ENCODE peak calls at places on chromosomes 3 and 15, in four cellular contexts. F, P, H and L are unnamed samples.

GRCh38 chr3:55690746-55691540 is 203.8 kb upstream of the WNT5A start:
- DNase-seq in P (no peak), H (peak), F (no peak), L (no peak)

GRCh38 chr15:26866298-26867198 is at the start of gene GABRA5:
- DNase-seq in P (no peak), H (no peak), F (no peak), L (peak)

GRCh38 chr3:67947808-67948508 is 293.5 kb upstream of the SUCLG2 start:
- DNase-seq in P (no peak), H (peak), F (peak), L (peak)

GRCh38 chr3:49470714-49471420 is 800 bp downstream of the DAG1 start:
- DNase-seq in H (no peak), F (no peak), P (no peak), L (no peak)

GRCh38 chr3:134462236-134463059 is 23.3 kb downstream of the ANAPC13 start:
- DNase-seq in F (no peak), H (no peak), P (no peak), L (no peak)

GRCh38 chr3:24368605-24369004 is 126.0 kb downstream of the THRB start:
- DNase-seq in F (no peak), H (no peak), P (no peak), L (no peak)

GRCh38 chr15:27854601-27855000 is 244.5 kb downstream of the OCA2 start:
- DNase-seq in P (no peak), H (no peak), F (no peak), L (no peak)

GRCh38 chr3:150227839-150228238 is 180.3 kb upstream of the TSC22D2 start:
- DNase-seq in F (peak), H (peak), P (peak), L (peak)

GRCh38 chr15:55357774-55358173 is 38.8 kb downstream of the PIGB start:
- DNase-seq in P (no peak), F (no peak), H (no peak), L (no peak)

GRCh38 chr3:50089603-50089945 is 855 bp downstream of the RBM5 start:
- DNase-seq in P (no peak), F (no peak), H (no peak), L (peak)

GRCh38 chr15:48370460-48370859 is 39.2 kb downstream of the DUT start:
- DNase-seq in P (no peak), F (no peak), H (no peak), L (no peak)

GRCh38 chr3:17828388-17828787 is 86.0 kb upstream of the TBC1D5 start:
- DNase-seq in P (no peak), F (no peak), H (no peak), L (no peak)

GRCh38 chr15:71743861-71744382 is 66.4 kb upstream of the NR2E3 start:
- DNase-seq in H (no peak), F (peak), P (peak), L (no peak)

GRCh38 chr3:37014620-37015019 is 21.3 kb downstream of the MLH1 start:
- DNase-seq in H (no peak), P (no peak), F (no peak), L (no peak)

GRCh38 chr3:49805884-49806701 is 3.0 kb downstream of the INKA1 start:
- DNase-seq in H (no peak), P (peak), F (no peak), L (no peak)

GRCh38 chr15:39979606-39980005 is 45.7 kb downstream of the EIF2AK4 start:
- DNase-seq in P (no peak), H (no peak), F (no peak), L (no peak)

GRCh38 chr15:72907733-72908132 is 124.2 kb upstream of the ADPGK start:
- DNase-seq in H (no peak), F (no peak), P (no peak), L (no peak)

GRCh38 chr3:192339214-192339613 is 388.1 kb downstream of the FGF12 start:
- DNase-seq in P (no peak), F (no peak), H (no peak), L (no peak)

GRCh38 chr15:47505712-47506542 is 211.4 kb upstream of the SEMA6D start:
- DNase-seq in H (no peak), F (no peak), P (no peak), L (no peak)

GRCh38 chr3:149555941-149556340 is 81.4 kb downstream of the TM4SF4 start:
- DNase-seq in F (no peak), H (no peak), P (no peak), L (no peak)

GRCh38 chr3:182292586-182292985 is 500.7 kb upstream of the ATP11B start:
- DNase-seq in F (no peak), H (no peak), P (no peak), L (no peak)

GRCh38 chr15:32881528-32881927 is 163.7 kb downstream of the GREM1 start:
- DNase-seq in P (no peak), H (no peak), F (no peak), L (no peak)

GRCh38 chr3:62373215-62373614 is at the start of gene FEZF2:
- DNase-seq in H (no peak), P (no peak), F (no peak), L (no peak)
- H3K4me3 ChIP-seq in H (peak), P (no peak), F (no peak), L (no peak)

GRCh38 chr3:173411288-173412064 is 13.9 kb downstream of the NLGN1 start:
- DNase-seq in F (peak), P (no peak), H (no peak), L (no peak)
- TF ChIP-seq CTCF in F (peak), P (no peak), H (no peak), L (peak)

GRCh38 chr15:74302821-74303359 is 64.6 kb downstream of the CYP11A1 start:
- DNase-seq in P (peak), F (peak), H (peak), L (peak)
- TF ChIP-seq PHF8 in P (no peak), F (no peak), H (no peak), L (no peak)

GRCh38 chr3:39149059-39149455 is 4.3 kb downstream of the CSRNP1 start:
- DNase-seq in P (no peak), H (no peak), F (no peak), L (no peak)

GRCh38 chr3:39149498-39150169 is 3.8 kb downstream of the CSRNP1 start:
- DNase-seq in H (no peak), F (no peak), P (no peak), L (no peak)

GRCh38 chr3:39150803-39151631 is 2.4 kb downstream of the CSRNP1 start:
- DNase-seq in P (peak), F (peak), H (no peak), L (peak)

GRCh38 chr3:39148116-39149058 is 5.0 kb downstream of the CSRNP1 start:
- DNase-seq in H (no peak), F (no peak), P (peak), L (no peak)

GRCh38 chr3:39150170-39150802 is 3.1 kb downstream of the CSRNP1 start:
- DNase-seq in H (no peak), P (no peak), F (no peak), L (no peak)
- H3K4me3 ChIP-seq in H (peak), P (peak), F (no peak), L (peak)

GRCh38 chr3:39222462-39222861 is 30.1 kb upstream of the XIRP1 start:
- DNase-seq in P (no peak), F (no peak), H (no peak), L (no peak)

GRCh38 chr3:39222939-39223338 is 30.5 kb upstream of the XIRP1 start:
- DNase-seq in F (no peak), H (no peak), P (no peak), L (no peak)

GRCh38 chr3:39220551-39221530 is 28.4 kb upstream of the XIRP1 start:
- DNase-seq in F (no peak), H (no peak), P (no peak), L (no peak)

GRCh38 chr3:39226106-39226741 is 33.8 kb upstream of the XIRP1 start:
- DNase-seq in H (no peak), F (no peak), P (no peak), L (no peak)

DNA sequence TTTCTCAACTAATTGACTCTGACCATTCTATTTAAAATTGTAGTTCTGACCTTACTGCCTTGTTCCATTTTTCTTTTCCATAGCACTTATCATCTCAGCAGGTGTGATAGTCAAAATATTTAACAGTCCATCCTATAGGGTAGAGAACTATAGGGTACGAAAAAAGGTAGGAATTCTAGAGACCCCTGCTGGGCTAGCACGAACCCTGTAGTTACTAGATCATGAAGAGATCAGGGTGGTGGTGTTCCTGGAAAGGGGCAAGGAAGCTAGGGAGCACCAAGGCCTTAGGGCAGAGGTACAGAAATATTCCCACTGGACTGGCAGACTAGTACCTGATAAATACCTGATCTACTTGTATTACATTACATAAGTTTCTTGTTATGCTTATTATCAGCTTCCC is 31.9 kb upstream of the XIRP1 start:
- DNase-seq in F (peak), P (no peak), H (no peak), L (no peak)
- TF ChIP-seq CTCF in F (no peak), P (no peak), H (no peak), L (no peak)

GRCh38 chr3:139173372-139174108 is 128.8 kb upstream of the PRR23C start:
- DNase-seq in P (no peak), H (no peak), F (no peak), L (peak)
- TF ChIP-seq PHF8 in P (no peak), H (no peak), F (no peak), L (no peak)

GRCh38 chr3:141796436-141797166 is 33.4 kb downstream of the GRK7 start:
- DNase-seq in F (no peak), H (no peak), P (no peak), L (no peak)
- H3K4me3 ChIP-seq in F (no peak), H (peak), P (no peak), L (no peak)

GRCh38 chr3:121529308-121529707 is 16.5 kb downstream of the POLQ start:
- DNase-seq in F (peak), P (peak), H (no peak), L (peak)
- TF ChIP-seq CTCF in F (peak), P (no peak), H (no peak), L (peak)

GRCh38 chr3:113242091-113242581 is 30.8 kb downstream of the BOC start:
- DNase-seq in F (no peak), P (no peak), H (no peak), L (no peak)
- TF ChIP-seq PHF8 in F (no peak), P (no peak), H (no peak), L (no peak)

GRCh38 chr3:28068342-28068741 is 173.1 kb upstream of the CMC1 start:
- DNase-seq in P (no peak), H (no peak), F (no peak), L (no peak)
- H3K4me3 ChIP-seq in P (no peak), H (no peak), F (no peak), L (no peak)